ENCODE peak calls at places on chromosomes 2 and 18, in ten cellular contexts. One of them, this sample, is unnamed.

GRCh38 chr2:224036731-224037376 is 2.2 kb downstream of the SERPINE2 start:
- DNase-seq in WERI-Rb-1: no peak
- DNase-seq in K562: no peak
- DNase-seq in epithelial cell of esophagus: no peak
- DNase-seq in amygdala: no peak
- DNase-seq in effector CD4-positive, alpha-beta T cell: no peak
- DNase-seq in endothelial cell: no peak
- DNase-seq in activated naive CD4-positive, alpha-beta T cell treated with anti-CD3 and anti-CD28 coated beads for 36 hours: no peak
- DNase-seq in activated CD4-positive, alpha-beta T cell treated with anti-CD3 and anti-CD28 coated beads, Interleukin-2, amount 50 U/mL, for 48 hours: no peak
- DNase-seq in CD8-positive, alpha-beta T cell: no peak
- DNase-seq in this sample: no peak

GRCh38 chr2:172516299-172516698 is 39.6 kb upstream of the PDK1 start:
- DNase-seq in WERI-Rb-1: no peak
- DNase-seq in K562: no peak
- DNase-seq in epithelial cell of esophagus: peak
- DNase-seq in amygdala: no peak
- DNase-seq in effector CD4-positive, alpha-beta T cell: no peak
- DNase-seq in endothelial cell: no peak
- DNase-seq in activated naive CD4-positive, alpha-beta T cell treated with anti-CD3 and anti-CD28 coated beads for 36 hours: no peak
- DNase-seq in activated CD4-positive, alpha-beta T cell treated with anti-CD3 and anti-CD28 coated beads, Interleukin-2, amount 50 U/mL, for 48 hours: no peak
- DNase-seq in CD8-positive, alpha-beta T cell: no peak
- DNase-seq in this sample: no peak

GRCh38 chr2:233470007-233470687 is 96.4 kb downstream of the USP40 start:
- DNase-seq in WERI-Rb-1: peak
- DNase-seq in K562: peak
- DNase-seq in epithelial cell of esophagus: no peak
- DNase-seq in amygdala: peak
- DNase-seq in effector CD4-positive, alpha-beta T cell: no peak
- DNase-seq in endothelial cell: no peak
- DNase-seq in activated naive CD4-positive, alpha-beta T cell treated with anti-CD3 and anti-CD28 coated beads for 36 hours: no peak
- DNase-seq in activated CD4-positive, alpha-beta T cell treated with anti-CD3 and anti-CD28 coated beads, Interleukin-2, amount 50 U/mL, for 48 hours: no peak
- DNase-seq in CD8-positive, alpha-beta T cell: no peak
- DNase-seq in this sample: no peak

GRCh38 chr2:150178591-150178990 is 308.9 kb downstream of the RND3 start:
- DNase-seq in WERI-Rb-1: no peak
- DNase-seq in K562: no peak
- DNase-seq in epithelial cell of esophagus: no peak
- DNase-seq in amygdala: no peak
- DNase-seq in effector CD4-positive, alpha-beta T cell: no peak
- DNase-seq in endothelial cell: no peak
- DNase-seq in activated naive CD4-positive, alpha-beta T cell treated with anti-CD3 and anti-CD28 coated beads for 36 hours: no peak
- DNase-seq in activated CD4-positive, alpha-beta T cell treated with anti-CD3 and anti-CD28 coated beads, Interleukin-2, amount 50 U/mL, for 48 hours: no peak
- DNase-seq in CD8-positive, alpha-beta T cell: no peak
- DNase-seq in this sample: no peak

GRCh38 chr2:36411962-36412444 is 56.4 kb downstream of the CRIM1 start:
- DNase-seq in WERI-Rb-1: no peak
- DNase-seq in K562: peak
- DNase-seq in epithelial cell of esophagus: no peak
- DNase-seq in amygdala: no peak
- DNase-seq in effector CD4-positive, alpha-beta T cell: no peak
- DNase-seq in endothelial cell: no peak
- DNase-seq in activated naive CD4-positive, alpha-beta T cell treated with anti-CD3 and anti-CD28 coated beads for 36 hours: no peak
- DNase-seq in activated CD4-positive, alpha-beta T cell treated with anti-CD3 and anti-CD28 coated beads, Interleukin-2, amount 50 U/mL, for 48 hours: no peak
- DNase-seq in CD8-positive, alpha-beta T cell: no peak
- DNase-seq in this sample: no peak

GRCh38 chr2:171172980-171173542 is 12.4 kb upstream of the TLK1 start:
- DNase-seq in WERI-Rb-1: no peak
- DNase-seq in K562: no peak
- DNase-seq in epithelial cell of esophagus: peak
- DNase-seq in amygdala: no peak
- DNase-seq in effector CD4-positive, alpha-beta T cell: no peak
- DNase-seq in endothelial cell: no peak
- DNase-seq in activated naive CD4-positive, alpha-beta T cell treated with anti-CD3 and anti-CD28 coated beads for 36 hours: peak
- DNase-seq in activated CD4-positive, alpha-beta T cell treated with anti-CD3 and anti-CD28 coated beads, Interleukin-2, amount 50 U/mL, for 48 hours: no peak
- DNase-seq in CD8-positive, alpha-beta T cell: no peak
- DNase-seq in this sample: no peak

GRCh38 chr2:47905454-47906260 is 641 bp downstream of the FBXO11 start:
- DNase-seq in WERI-Rb-1: peak
- DNase-seq in K562: peak
- DNase-seq in epithelial cell of esophagus: peak
- DNase-seq in amygdala: peak
- DNase-seq in effector CD4-positive, alpha-beta T cell: peak
- DNase-seq in endothelial cell: peak
- DNase-seq in activated naive CD4-positive, alpha-beta T cell treated with anti-CD3 and anti-CD28 coated beads for 36 hours: peak
- DNase-seq in activated CD4-positive, alpha-beta T cell treated with anti-CD3 and anti-CD28 coated beads, Interleukin-2, amount 50 U/mL, for 48 hours: peak
- DNase-seq in CD8-positive, alpha-beta T cell: peak
- DNase-seq in this sample: peak

GRCh38 chr18:8324343-8325065 is 284.7 kb upstream of the RAB12 start:
- DNase-seq in WERI-Rb-1: no peak
- DNase-seq in K562: no peak
- DNase-seq in epithelial cell of esophagus: no peak
- DNase-seq in amygdala: no peak
- DNase-seq in effector CD4-positive, alpha-beta T cell: no peak
- DNase-seq in endothelial cell: no peak
- DNase-seq in activated naive CD4-positive, alpha-beta T cell treated with anti-CD3 and anti-CD28 coated beads for 36 hours: no peak
- DNase-seq in activated CD4-positive, alpha-beta T cell treated with anti-CD3 and anti-CD28 coated beads, Interleukin-2, amount 50 U/mL, for 48 hours: no peak
- DNase-seq in CD8-positive, alpha-beta T cell: no peak
- DNase-seq in this sample: no peak

GRCh38 chr2:1782514-1782913 is 38.2 kb upstream of the PXDN start:
- DNase-seq in WERI-Rb-1: no peak
- DNase-seq in K562: no peak
- DNase-seq in epithelial cell of esophagus: no peak
- DNase-seq in amygdala: no peak
- DNase-seq in effector CD4-positive, alpha-beta T cell: no peak
- DNase-seq in endothelial cell: no peak
- DNase-seq in activated naive CD4-positive, alpha-beta T cell treated with anti-CD3 and anti-CD28 coated beads for 36 hours: no peak
- DNase-seq in activated CD4-positive, alpha-beta T cell treated with anti-CD3 and anti-CD28 coated beads, Interleukin-2, amount 50 U/mL, for 48 hours: no peak
- DNase-seq in CD8-positive, alpha-beta T cell: peak
- DNase-seq in this sample: no peak

GRCh38 chr18:49050462-49050861 is 99.7 kb upstream of the SMAD7 start:
- DNase-seq in WERI-Rb-1: no peak
- DNase-seq in K562: no peak
- DNase-seq in epithelial cell of esophagus: no peak
- DNase-seq in amygdala: no peak
- DNase-seq in effector CD4-positive, alpha-beta T cell: no peak
- DNase-seq in endothelial cell: no peak
- DNase-seq in activated naive CD4-positive, alpha-beta T cell treated with anti-CD3 and anti-CD28 coated beads for 36 hours: no peak
- DNase-seq in activated CD4-positive, alpha-beta T cell treated with anti-CD3 and anti-CD28 coated beads, Interleukin-2, amount 50 U/mL, for 48 hours: no peak
- DNase-seq in CD8-positive, alpha-beta T cell: no peak
- DNase-seq in this sample: no peak

GRCh38 chr2:229997565-229997964 is 71.2 kb downstream of the SLC16A14 start:
- DNase-seq in WERI-Rb-1: no peak
- DNase-seq in K562: no peak
- DNase-seq in epithelial cell of esophagus: no peak
- DNase-seq in amygdala: no peak
- DNase-seq in effector CD4-positive, alpha-beta T cell: no peak
- DNase-seq in endothelial cell: peak
- DNase-seq in activated naive CD4-positive, alpha-beta T cell treated with anti-CD3 and anti-CD28 coated beads for 36 hours: no peak
- DNase-seq in activated CD4-positive, alpha-beta T cell treated with anti-CD3 and anti-CD28 coated beads, Interleukin-2, amount 50 U/mL, for 48 hours: no peak
- DNase-seq in CD8-positive, alpha-beta T cell: no peak
- DNase-seq in this sample: no peak

GRCh38 chr18:12470382-12471090 is 62.8 kb downstream of the PRELID3A start:
- DNase-seq in WERI-Rb-1: peak
- DNase-seq in K562: no peak
- DNase-seq in epithelial cell of esophagus: peak
- DNase-seq in amygdala: no peak
- DNase-seq in effector CD4-positive, alpha-beta T cell: no peak
- DNase-seq in endothelial cell: no peak
- DNase-seq in activated naive CD4-positive, alpha-beta T cell treated with anti-CD3 and anti-CD28 coated beads for 36 hours: no peak
- DNase-seq in activated CD4-positive, alpha-beta T cell treated with anti-CD3 and anti-CD28 coated beads, Interleukin-2, amount 50 U/mL, for 48 hours: no peak
- DNase-seq in CD8-positive, alpha-beta T cell: no peak
- DNase-seq in this sample: no peak

GRCh38 chr2:188884051-188884450 is 90.1 kb upstream of the COL3A1 start:
- DNase-seq in WERI-Rb-1: no peak
- DNase-seq in K562: no peak
- DNase-seq in epithelial cell of esophagus: no peak
- DNase-seq in amygdala: no peak
- DNase-seq in effector CD4-positive, alpha-beta T cell: no peak
- DNase-seq in endothelial cell: no peak
- DNase-seq in activated naive CD4-positive, alpha-beta T cell treated with anti-CD3 and anti-CD28 coated beads for 36 hours: no peak
- DNase-seq in activated CD4-positive, alpha-beta T cell treated with anti-CD3 and anti-CD28 coated beads, Interleukin-2, amount 50 U/mL, for 48 hours: no peak
- DNase-seq in CD8-positive, alpha-beta T cell: no peak
- DNase-seq in this sample: no peak